ENCODE peak calls at places on chromosomes 5 and 9, in seven cellular contexts. V is ecto neural progenitor cell, N is GM06990, D is GM10248, Y is iris pigment epithelial cell, Z is NCI-H1092 treated with DMSO at 0.1 percent for 48 hours, A is ovary. K is an unnamed sample.

GRCh38 chr9:134474058-134474370 is 147.8 kb downstream of the RXRA start:
- DNase-seq in V (no peak), N (no peak), D (no peak), Y (peak), Z (no peak), A (peak), K (no peak)

GRCh38 chr9:83956288-83957028 is 23.6 kb downstream of the HNRNPK start:
- DNase-seq in V (no peak), N (peak), D (peak), Y (peak), Z (peak), A (peak), K (peak)

GRCh38 chr5:74209566-74209965 is 431.0 kb downstream of the ENC1 start:
- DNase-seq in V (no peak), N (no peak), D (no peak), Y (no peak), Z (no peak), A (no peak), K (no peak)

GRCh38 chr5:151617841-151618710 is 26.9 kb upstream of the FAT2 start:
- DNase-seq in V (no peak), N (no peak), D (no peak), Y (no peak), Z (no peak), A (no peak), K (no peak)

GRCh38 chr5:143213231-143213850 is 190.1 kb downstream of the NR3C1 start:
- DNase-seq in V (no peak), N (peak), D (no peak), Y (peak), Z (no peak), A (no peak), K (no peak)

GRCh38 chr9:121883281-121884056 is 209.6 kb downstream of the TTLL11 start:
- DNase-seq in V (no peak), N (no peak), D (no peak), Y (peak), Z (peak), A (no peak), K (no peak)

GRCh38 chr5:9588254-9588653 is 41.9 kb downstream of the TAS2R1 start:
- DNase-seq in V (no peak), N (no peak), D (no peak), Y (no peak), Z (no peak), A (no peak), K (no peak)

GRCh38 chr5:176438959-176439757 is 9.0 kb upstream of the FAF2 start:
- DNase-seq in V (no peak), N (no peak), D (no peak), Y (peak), Z (no peak), A (no peak), K (no peak)

GRCh38 chr9:136328011-136328621 is 777 bp downstream of the GPSM1 start:
- DNase-seq in V (no peak), N (no peak), D (no peak), Y (peak), Z (no peak), A (peak), K (no peak)

GRCh38 chr5:122152266-122152900 is 23.0 kb downstream of the ZNF474 start:
- DNase-seq in V (no peak), N (no peak), D (no peak), Y (peak), Z (no peak), A (no peak), K (no peak)

GRCh38 chr9:90290716-90291485 is 351.7 kb downstream of the DIRAS2 start:
- DNase-seq in V (no peak), N (no peak), D (no peak), Y (peak), Z (no peak), A (no peak), K (no peak)

GRCh38 chr9:110626109-110626829 is 42.3 kb upstream of the MUSK start:
- DNase-seq in V (no peak), N (peak), D (no peak), Y (peak), Z (no peak), A (no peak), K (peak)

GRCh38 chr5:169826618-169827017 is 153.7 kb downstream of the INSYN2B start:
- DNase-seq in V (no peak), N (no peak), D (no peak), Y (peak), Z (no peak), A (no peak), K (no peak)

GRCh38 chr5:151255621-151256286 is 2.8 kb downstream of the GM2A start:
- DNase-seq in V (no peak), N (peak), D (peak), Y (no peak), Z (no peak), A (no peak), K (peak)

GRCh38 chr5:112795944-112796678 is 58.4 kb downstream of the APC start:
- DNase-seq in V (no peak), N (no peak), D (peak), Y (peak), Z (no peak), A (no peak), K (no peak)

GRCh38 chr9:38062106-38062497 is 6.9 kb downstream of the SHB start:
- DNase-seq in V (no peak), N (no peak), D (no peak), Y (no peak), Z (no peak), A (no peak), K (no peak)

GRCh38 chr9:22214497-22215031 is 205.5 kb upstream of the CDKN2B start:
- DNase-seq in V (no peak), N (no peak), D (no peak), Y (peak), Z (peak), A (no peak), K (no peak)

GRCh38 chr5:125786021-125786420 is 637.2 kb upstream of the GRAMD2B start:
- DNase-seq in V (no peak), N (no peak), D (no peak), Y (no peak), Z (no peak), A (no peak), K (no peak)